ENCODE peak calls at places on chromosome 22, in five cellular contexts. S is AG09309, D is tibial artery, W is keratinocyte, C is heart right ventricle. U is an unnamed sample.

GRCh38 chr22:23825246-23825905 is 13.4 kb downstream of the DERL3 start:
- DNase-seq in S (no peak), D (no peak), W (no peak), C (no peak), U (no peak)

GRCh38 chr22:37659066-37659896 is 758 bp downstream of the PDXP start:
- DNase-seq in S (no peak), D (no peak), W (no peak), C (no peak), U (no peak)

GRCh38 chr22:27558658-27559371 is 242.7 kb downstream of the MN1 start:
- DNase-seq in S (no peak), D (no peak), W (no peak), C (no peak), U (no peak)

GRCh38 chr22:27456696-27457503 is 344.7 kb downstream of the MN1 start:
- DNase-seq in S (no peak), D (no peak), W (no peak), C (no peak), U (peak; percentile 95)

GRCh38 chr22:35630387-35630793 is 13.3 kb upstream of the MB start:
- DNase-seq in S (no peak), D (no peak), W (peak; percentile 28), C (no peak), U (no peak)

GRCh38 chr22:29992341-29993275 is 87.7 kb upstream of the HORMAD2 start:
- DNase-seq in S (no peak), D (no peak), W (no peak), C (no peak), U (peak; percentile 78)

GRCh38 chr22:25492950-25493790 is 71.3 kb upstream of the GRK3 start:
- DNase-seq in S (no peak), D (no peak), W (no peak), C (no peak), U (no peak)

GRCh38 chr22:40177738-40178416 is at the start of gene TNRC6B:
- DNase-seq in S (peak; percentile 92), D (peak; percentile 86), W (peak; percentile 82), C (no peak), U (peak; percentile 91)

GRCh38 chr22:19448076-19448607 is 631 bp upstream of the C22orf39 start:
- DNase-seq in S (no peak), D (no peak), W (no peak), C (no peak), U (no peak)

GRCh38 chr22:31162015-31162765 is 2.2 kb downstream of the RNF185 start:
- DNase-seq in S (no peak), D (no peak), W (no peak), C (no peak), U (no peak)

GRCh38 chr22:19641254-19641982 is 72.9 kb upstream of the SEPTIN5 start:
- DNase-seq in S (no peak), D (no peak), W (no peak), C (no peak), U (no peak)

GRCh38 chr22:46031965-46032851 is 55.2 kb upstream of the WNT7B start:
- DNase-seq in S (no peak), D (peak; percentile 24), W (no peak), C (no peak), U (no peak)

GRCh38 chr22:21044931-21045584 is 688 bp upstream of the LRRC74B start:
- DNase-seq in S (peak; percentile 31), D (no peak), W (no peak), C (no peak), U (no peak)

GRCh38 chr22:43110444-43110926 is at the start of gene BIK:
- DNase-seq in S (no peak), D (peak; percentile 39), W (no peak), C (peak; percentile 38), U (no peak)

GRCh38 chr22:40396882-40397281 is 26.5 kb downstream of the SGSM3 start:
- DNase-seq in S (no peak), D (no peak), W (no peak), C (no peak), U (peak; percentile 69)

GRCh38 chr22:27347951-27348350 is 453.6 kb downstream of the MN1 start:
- DNase-seq in S (no peak), D (no peak), W (no peak), C (no peak), U (no peak)

GRCh38 chr22:21959274-21960074 is 6.8 kb upstream of the PPM1F start:
- DNase-seq in S (no peak), D (no peak), W (no peak), C (no peak), U (no peak)

GRCh38 chr22:37533995-37534394 is 14.8 kb upstream of the CARD10 start:
- DNase-seq in S (no peak), D (no peak), W (no peak), C (no peak), U (peak; percentile 89)

GRCh38 chr22:41528938-41529561 is 15.2 kb downstream of the POLR3H start:
- DNase-seq in S (no peak), D (no peak), W (no peak), C (no peak), U (no peak)

GRCh38 chr22:38397189-38398097 is 57.6 kb downstream of the KCNJ4 start:
- DNase-seq in S (no peak), D (peak; percentile 40), W (no peak), C (peak; percentile 70), U (no peak)

GRCh38 chr22:38820021-38820420 is 23.8 kb downstream of the NPTXR start:
- DNase-seq in S (no peak), D (no peak), W (no peak), C (no peak), U (no peak)

GRCh38 chr22:48918585-48919186 is 909.0 kb downstream of the BRD1 start:
- DNase-seq in S (no peak), D (no peak), W (no peak), C (no peak), U (no peak)

GRCh38 chr22:46370584-46371373 is 35.3 kb downstream of the TRMU start:
- DNase-seq in S (no peak), D (no peak), W (no peak), C (peak; percentile 6), U (no peak)

GRCh38 chr22:20024225-20025087 is 3.5 kb downstream of the TANGO2 start:
- DNase-seq in S (no peak), D (no peak), W (no peak), C (peak; percentile 54), U (no peak)

GRCh38 chr22:18091916-18092526 is 14.2 kb downstream of the PEX26 start:
- DNase-seq in S (no peak), D (peak; percentile 42), W (no peak), C (peak; percentile 75), U (no peak)

GRCh38 chr22:17121235-17122195 is at the start of gene TMEM121B:
- DNase-seq in S (no peak), D (peak; percentile 49), W (no peak), C (peak; percentile 79), U (no peak)

GRCh38 chr22:38085056-38085455 is 1.1 kb upstream of the SLC16A8 start:
- DNase-seq in S (no peak), D (no peak), W (no peak), C (no peak), U (no peak)

GRCh38 chr22:23767303-23767672 is 484 bp downstream of the CHCHD10 start:
- DNase-seq in S (no peak), D (no peak), W (no peak), C (no peak), U (no peak)

GRCh38 chr22:37174964-37175363 is 13.1 kb downstream of the C1QTNF6 start:
- DNase-seq in S (no peak), D (no peak), W (no peak), C (no peak), U (no peak)

GRCh38 chr22:50074551-50075042 is 10.6 kb downstream of the MLC1 start:
- DNase-seq in S (no peak), D (no peak), W (no peak), C (no peak), U (no peak)

GRCh38 chr22:43889366-43890253 is 2.2 kb downstream of the PNPLA5 start:
- DNase-seq in S (no peak), D (no peak), W (no peak), C (no peak), U (no peak)

GRCh38 chr22:27088026-27088425 is 430.6 kb downstream of the MIAT start:
- DNase-seq in S (no peak), D (no peak), W (no peak), C (no peak), U (no peak)

GRCh38 chr22:23255506-23255905 is 75.2 kb downstream of the BCR start:
- DNase-seq in S (no peak), D (no peak), W (no peak), C (no peak), U (no peak)

GRCh38 chr22:32880906-32881596 is 79.5 kb downstream of the TIMP3 start:
- DNase-seq in S (no peak), D (no peak), W (no peak), C (peak; percentile 90), U (no peak)

GRCh38 chr22:41888638-41889200 is 26.2 kb downstream of the SHISA8 start:
- DNase-seq in S (peak; percentile 24), D (no peak), W (no peak), C (no peak), U (no peak)

GRCh38 chr22:25395915-25396314 is 168.6 kb upstream of the GRK3 start:
- DNase-seq in S (no peak), D (no peak), W (no peak), C (no peak), U (no peak)

GRCh38 chr22:42007922-42008321 is 9.3 kb downstream of the WBP2NL start:
- DNase-seq in S (no peak), D (no peak), W (no peak), C (no peak), U (no peak)

U was measured in epithelial cell of prostate.